ENCODE peak calls at places on chromosomes 16 and 17, in four cellular contexts. J, D, U and X are unnamed samples. For H3K4me1, the result is how much of the 10 kb centered on the place peaks cover.

GRCh38 chr17:29150191-29150590 is 30.0 kb downstream of the MYO18A start:
- DNase-seq in J (no peak), U (peak), D (no peak), X (no peak)

GRCh38 chr16:86142801-86143236 is 243.9 kb downstream of the IRF8 start:
- DNase-seq in U (no peak), D (no peak), J (no peak), X (no peak)

GRCh38 chr16:54194008-54194731 is 92.4 kb downstream of the IRX3 start:
- DNase-seq in U (no peak), J (peak), D (peak), X (peak)

GRCh38 chr16:19114359-19115147 is 789 bp downstream of the ITPRIPL2 start:
- DNase-seq in D (peak), U (peak), J (no peak), X (peak)

GRCh38 chr17:288802-289356 is 63.7 kb downstream of the RPH3AL start:
- DNase-seq in J (no peak), D (peak), U (peak), X (no peak)

GRCh38 chr16:86120982-86121242 is 221.9 kb downstream of the IRF8 start:
- DNase-seq in U (no peak), D (no peak), J (no peak), X (no peak)

GRCh38 chr17:75876938-75877751 is 1.2 kb downstream of the TRIM47 start:
- DNase-seq in D (peak), J (no peak), U (peak), X (peak)

GRCh38 chr16:60914334-60914733 is 1121.9 kb downstream of the CDH8 start:
- DNase-seq in J (no peak), D (no peak), U (no peak), X (no peak)

GRCh38 chr17:81713004-81713555 is 996 bp downstream of the SLC25A10 start:
- DNase-seq in D (no peak), U (no peak), J (no peak), X (no peak)

GRCh38 chr17:80815151-80815561 is 176.5 kb upstream of the CHMP6 start:
- DNase-seq in J (no peak), U (no peak), D (no peak), X (no peak)

GRCh38 chr17:15091825-15092224 is 173.3 kb downstream of the PMP22 start:
- DNase-seq in U (no peak), D (no peak), J (no peak), X (peak)

DNA sequence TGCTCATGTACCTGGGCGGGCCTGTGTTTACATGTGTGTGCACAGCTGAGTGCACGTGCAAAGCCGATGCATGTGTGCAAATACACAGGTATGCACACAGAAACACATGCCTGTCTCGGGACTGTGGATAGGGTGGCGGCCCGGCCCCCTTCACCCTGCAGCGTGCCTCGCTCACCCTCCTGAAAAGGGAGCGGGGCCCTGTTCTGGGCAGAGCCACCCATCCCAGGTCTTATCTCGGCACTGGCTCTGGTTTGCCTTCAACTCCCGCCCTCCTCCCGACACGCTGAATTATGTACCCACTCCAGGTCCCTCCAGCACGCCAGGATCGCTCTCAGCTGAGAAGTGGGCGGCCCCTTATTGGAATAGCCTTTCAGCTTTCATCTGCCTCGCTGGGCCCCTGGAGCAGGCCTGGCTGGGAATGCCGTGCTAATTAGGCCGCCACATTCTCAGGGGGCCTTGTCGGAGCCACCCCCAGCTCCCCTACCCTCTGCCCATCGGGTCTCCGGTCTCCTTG is 77.8 kb downstream of the RTN4RL1 start:
- DNase-seq in J (peak), D (peak), U (no peak), X (no peak)
- H3K4me1 ChIP-seq in J (under half), D (under half), U (under half), X (under half)

GRCh38 chr16:57479422-57480126 is 6.7 kb downstream of the DOK4 start:
- DNase-seq in J (peak), D (peak), U (no peak), X (no peak)

GRCh38 chr16:57480754-57481230 is 5.5 kb downstream of the DOK4 start:
- DNase-seq in D (no peak), U (no peak), J (no peak), X (no peak)

GRCh38 chr16:57479043-57479421 is 7.3 kb downstream of the DOK4 start:
- DNase-seq in D (no peak), J (no peak), U (no peak), X (no peak)

GRCh38 chr16:57481421-57481820 is 4.9 kb downstream of the DOK4 start:
- DNase-seq in D (no peak), J (no peak), U (no peak), X (no peak)

GRCh38 chr16:57480127-57480753 is 6.1 kb downstream of the DOK4 start:
- DNase-seq in J (peak), D (peak), U (peak), X (peak)
- H3K4me1 ChIP-seq in J (half or more), D (under half), U (under half), X (under half)

GRCh38 chr17:13073013-13073412 is 55.2 kb upstream of the ELAC2 start:
- DNase-seq in U (no peak), J (no peak), D (no peak), X (no peak)
- H3K4me1 ChIP-seq in U (under half), J (under half), D (under half), X (under half)

GRCh38 chr16:11581677-11582076 is 5.0 kb downstream of the LITAF start:
- DNase-seq in D (no peak), J (no peak), U (no peak), X (no peak)

GRCh38 chr16:11582157-11582814 is 4.4 kb downstream of the LITAF start:
- DNase-seq in J (no peak), U (no peak), D (no peak), X (no peak)

GRCh38 chr16:11585460-11586374 is 1.0 kb downstream of the LITAF start:
- DNase-seq in U (peak), D (no peak), J (no peak), X (peak)

GRCh38 chr16:11583889-11584565 is 2.7 kb downstream of the LITAF start:
- DNase-seq in U (no peak), J (no peak), D (no peak), X (no peak)

GRCh38 chr16:11583171-11583570 is 3.5 kb downstream of the LITAF start:
- DNase-seq in J (no peak), U (no peak), D (no peak), X (no peak)
- H3K4me1 ChIP-seq in J (under half), U (under half), D (under half), X (under half)

DNA sequence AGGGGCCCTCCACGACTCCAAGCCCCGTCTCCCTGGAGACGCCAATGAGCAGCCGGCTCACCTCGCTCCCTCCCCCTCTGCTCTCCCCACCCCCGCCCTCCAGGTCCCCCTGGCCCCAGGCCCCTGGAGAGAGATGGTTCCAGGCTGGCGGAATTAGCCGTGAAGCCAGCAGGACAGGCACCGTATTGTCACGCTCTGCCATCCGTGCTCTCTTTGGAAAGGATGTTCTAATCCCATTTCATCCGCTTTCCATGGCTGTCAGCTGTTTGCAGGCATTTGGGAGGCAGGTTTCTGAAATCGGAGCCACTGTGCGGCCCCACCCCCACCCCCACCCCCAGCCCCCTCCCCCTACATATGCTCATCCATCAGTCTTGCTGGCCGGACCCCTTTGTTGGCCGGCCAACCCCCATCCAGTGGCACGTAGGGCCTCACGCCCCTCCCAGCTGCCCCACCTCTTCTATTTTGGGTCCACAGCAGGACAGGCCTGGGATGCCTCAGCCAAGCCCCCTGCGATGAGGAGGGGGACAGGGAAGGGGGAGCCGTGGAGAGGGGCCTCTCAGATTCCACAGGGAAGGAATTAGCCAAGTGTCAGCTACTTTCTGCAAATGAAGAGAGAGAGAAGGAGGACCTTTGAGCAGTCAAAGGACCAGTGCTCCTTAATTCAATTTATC is 30.8 kb downstream of the SDK2 start:
- DNase-seq in D (no peak), J (peak), U (no peak), X (no peak)
- H3K4me1 ChIP-seq in D (under half), J (half or more), U (under half), X (under half)